ENCODE peak calls at places on chromosomes 12 and 14, in nine cellular contexts. One of them, this sample, is unnamed.

GRCh38 chr12:2068638-2069037 is 15.9 kb downstream of the CACNA1C start:
- DNase-seq in LoVo: no peak
- DNase-seq in NCI-H1105 treated with DMSO at 0.1 percent for 48 hours: no peak
- DNase-seq in stimulated activated CD4-positive, alpha-beta T cell treated with anti-CD3 and anti-CD28 coated beads, Interleukin-15, amount 100 ng/mL, for 1 hour: no peak
- DNase-seq in left colon: no peak
- DNase-seq in stimulated activated CD8-positive, alpha-beta memory T cell treated with anti-CD3 and anti-CD28 coated beads, Interleukin-2, amount 100 ng/mL, for 1 hour: no peak
- DNase-seq in tibial artery: no peak
- DNase-seq in GOT3: no peak
- DNase-seq in tibial nerve: no peak
- DNase-seq in this sample: no peak

GRCh38 chr12:3540387-3541320 is 49.7 kb downstream of the PRMT8 start:
- DNase-seq in tibial artery: no peak
- DNase-seq in stimulated activated CD4-positive, alpha-beta T cell treated with anti-CD3 and anti-CD28 coated beads, Interleukin-15, amount 100 ng/mL, for 1 hour: no peak
- DNase-seq in tibial nerve: no peak
- DNase-seq in LoVo: no peak
- DNase-seq in NCI-H1105 treated with DMSO at 0.1 percent for 48 hours: no peak
- DNase-seq in left colon: no peak
- DNase-seq in GOT3: no peak
- DNase-seq in stimulated activated CD8-positive, alpha-beta memory T cell treated with anti-CD3 and anti-CD28 coated beads, Interleukin-2, amount 100 ng/mL, for 1 hour: no peak
- DNase-seq in this sample: no peak

GRCh38 chr14:54567224-54567633 is 301 bp downstream of the SAMD4A start:
- DNase-seq in stimulated activated CD8-positive, alpha-beta memory T cell treated with anti-CD3 and anti-CD28 coated beads, Interleukin-2, amount 100 ng/mL, for 1 hour: no peak
- DNase-seq in LoVo: no peak
- DNase-seq in tibial artery: peak
- DNase-seq in stimulated activated CD4-positive, alpha-beta T cell treated with anti-CD3 and anti-CD28 coated beads, Interleukin-15, amount 100 ng/mL, for 1 hour: no peak
- DNase-seq in tibial nerve: peak
- DNase-seq in NCI-H1105 treated with DMSO at 0.1 percent for 48 hours: no peak
- DNase-seq in left colon: no peak
- DNase-seq in GOT3: no peak
- DNase-seq in this sample: no peak

GRCh38 chr12:30989754-30990153 is 63.2 kb downstream of the TSPAN11 start:
- DNase-seq in NCI-H1105 treated with DMSO at 0.1 percent for 48 hours: no peak
- DNase-seq in tibial artery: no peak
- DNase-seq in stimulated activated CD8-positive, alpha-beta memory T cell treated with anti-CD3 and anti-CD28 coated beads, Interleukin-2, amount 100 ng/mL, for 1 hour: no peak
- DNase-seq in LoVo: peak
- DNase-seq in tibial nerve: no peak
- DNase-seq in stimulated activated CD4-positive, alpha-beta T cell treated with anti-CD3 and anti-CD28 coated beads, Interleukin-15, amount 100 ng/mL, for 1 hour: no peak
- DNase-seq in GOT3: no peak
- DNase-seq in left colon: peak
- DNase-seq in this sample: no peak

GRCh38 chr14:24117179-24117578 is 2.4 kb upstream of the NRL start:
- DNase-seq in stimulated activated CD4-positive, alpha-beta T cell treated with anti-CD3 and anti-CD28 coated beads, Interleukin-15, amount 100 ng/mL, for 1 hour: no peak
- DNase-seq in NCI-H1105 treated with DMSO at 0.1 percent for 48 hours: no peak
- DNase-seq in GOT3: no peak
- DNase-seq in LoVo: no peak
- DNase-seq in left colon: no peak
- DNase-seq in stimulated activated CD8-positive, alpha-beta memory T cell treated with anti-CD3 and anti-CD28 coated beads, Interleukin-2, amount 100 ng/mL, for 1 hour: no peak
- DNase-seq in tibial nerve: no peak
- DNase-seq in tibial artery: no peak
- DNase-seq in this sample: no peak

GRCh38 chr14:24408764-24409163 is 10.0 kb downstream of the NYNRIN start:
- DNase-seq in NCI-H1105 treated with DMSO at 0.1 percent for 48 hours: no peak
- DNase-seq in GOT3: no peak
- DNase-seq in tibial artery: no peak
- DNase-seq in left colon: no peak
- DNase-seq in tibial nerve: no peak
- DNase-seq in stimulated activated CD4-positive, alpha-beta T cell treated with anti-CD3 and anti-CD28 coated beads, Interleukin-15, amount 100 ng/mL, for 1 hour: no peak
- DNase-seq in stimulated activated CD8-positive, alpha-beta memory T cell treated with anti-CD3 and anti-CD28 coated beads, Interleukin-2, amount 100 ng/mL, for 1 hour: no peak
- DNase-seq in LoVo: no peak
- DNase-seq in this sample: no peak

GRCh38 chr14:64715628-64716412 is 11.6 kb downstream of the PLEKHG3 start:
- DNase-seq in stimulated activated CD4-positive, alpha-beta T cell treated with anti-CD3 and anti-CD28 coated beads, Interleukin-15, amount 100 ng/mL, for 1 hour: no peak
- DNase-seq in GOT3: no peak
- DNase-seq in tibial nerve: no peak
- DNase-seq in NCI-H1105 treated with DMSO at 0.1 percent for 48 hours: no peak
- DNase-seq in stimulated activated CD8-positive, alpha-beta memory T cell treated with anti-CD3 and anti-CD28 coated beads, Interleukin-2, amount 100 ng/mL, for 1 hour: no peak
- DNase-seq in LoVo: no peak
- DNase-seq in tibial artery: peak
- DNase-seq in left colon: peak
- DNase-seq in this sample: no peak

GRCh38 chr12:72072613-72073212 is 134.1 kb downstream of the TPH2 start:
- DNase-seq in GOT3: no peak
- DNase-seq in stimulated activated CD8-positive, alpha-beta memory T cell treated with anti-CD3 and anti-CD28 coated beads, Interleukin-2, amount 100 ng/mL, for 1 hour: no peak
- DNase-seq in stimulated activated CD4-positive, alpha-beta T cell treated with anti-CD3 and anti-CD28 coated beads, Interleukin-15, amount 100 ng/mL, for 1 hour: no peak
- DNase-seq in tibial artery: no peak
- DNase-seq in LoVo: no peak
- DNase-seq in tibial nerve: no peak
- DNase-seq in NCI-H1105 treated with DMSO at 0.1 percent for 48 hours: peak
- DNase-seq in left colon: no peak
- DNase-seq in this sample: no peak

GRCh38 chr14:77200406-77200985 is 18.9 kb downstream of the TMEM63C start:
- DNase-seq in tibial artery: no peak
- DNase-seq in stimulated activated CD4-positive, alpha-beta T cell treated with anti-CD3 and anti-CD28 coated beads, Interleukin-15, amount 100 ng/mL, for 1 hour: no peak
- DNase-seq in LoVo: no peak
- DNase-seq in tibial nerve: no peak
- DNase-seq in NCI-H1105 treated with DMSO at 0.1 percent for 48 hours: no peak
- DNase-seq in stimulated activated CD8-positive, alpha-beta memory T cell treated with anti-CD3 and anti-CD28 coated beads, Interleukin-2, amount 100 ng/mL, for 1 hour: no peak
- DNase-seq in GOT3: no peak
- DNase-seq in left colon: no peak
- DNase-seq in this sample: no peak

GRCh38 chr12:28704477-28705169 is 444.5 kb upstream of the FAR2 start:
- DNase-seq in stimulated activated CD8-positive, alpha-beta memory T cell treated with anti-CD3 and anti-CD28 coated beads, Interleukin-2, amount 100 ng/mL, for 1 hour: no peak
- DNase-seq in LoVo: no peak
- DNase-seq in tibial artery: no peak
- DNase-seq in NCI-H1105 treated with DMSO at 0.1 percent for 48 hours: no peak
- DNase-seq in GOT3: no peak
- DNase-seq in left colon: no peak
- DNase-seq in stimulated activated CD4-positive, alpha-beta T cell treated with anti-CD3 and anti-CD28 coated beads, Interleukin-15, amount 100 ng/mL, for 1 hour: no peak
- DNase-seq in tibial nerve: no peak
- DNase-seq in this sample: no peak

GRCh38 chr12:79618848-79619404 is 71.8 kb downstream of the PAWR start:
- DNase-seq in LoVo: peak
- DNase-seq in GOT3: no peak
- DNase-seq in stimulated activated CD8-positive, alpha-beta memory T cell treated with anti-CD3 and anti-CD28 coated beads, Interleukin-2, amount 100 ng/mL, for 1 hour: no peak
- DNase-seq in left colon: no peak
- DNase-seq in tibial nerve: no peak
- DNase-seq in tibial artery: no peak
- DNase-seq in NCI-H1105 treated with DMSO at 0.1 percent for 48 hours: no peak
- DNase-seq in stimulated activated CD4-positive, alpha-beta T cell treated with anti-CD3 and anti-CD28 coated beads, Interleukin-15, amount 100 ng/mL, for 1 hour: no peak
- DNase-seq in this sample: no peak

GRCh38 chr12:580813-581212 is 82.4 kb downstream of the NINJ2 start:
- DNase-seq in GOT3: no peak
- DNase-seq in NCI-H1105 treated with DMSO at 0.1 percent for 48 hours: no peak
- DNase-seq in tibial artery: no peak
- DNase-seq in LoVo: no peak
- DNase-seq in tibial nerve: no peak
- DNase-seq in stimulated activated CD4-positive, alpha-beta T cell treated with anti-CD3 and anti-CD28 coated beads, Interleukin-15, amount 100 ng/mL, for 1 hour: no peak
- DNase-seq in left colon: no peak
- DNase-seq in stimulated activated CD8-positive, alpha-beta memory T cell treated with anti-CD3 and anti-CD28 coated beads, Interleukin-2, amount 100 ng/mL, for 1 hour: no peak
- DNase-seq in this sample: no peak

GRCh38 chr14:64147126-64147790 is 146.9 kb downstream of the ESR2 start:
- DNase-seq in LoVo: no peak
- DNase-seq in tibial nerve: no peak
- DNase-seq in stimulated activated CD4-positive, alpha-beta T cell treated with anti-CD3 and anti-CD28 coated beads, Interleukin-15, amount 100 ng/mL, for 1 hour: no peak
- DNase-seq in tibial artery: no peak
- DNase-seq in stimulated activated CD8-positive, alpha-beta memory T cell treated with anti-CD3 and anti-CD28 coated beads, Interleukin-2, amount 100 ng/mL, for 1 hour: no peak
- DNase-seq in left colon: no peak
- DNase-seq in NCI-H1105 treated with DMSO at 0.1 percent for 48 hours: no peak
- DNase-seq in GOT3: no peak
- DNase-seq in this sample: no peak

GRCh38 chr12:115387392-115387791 is 703.4 kb upstream of the TBX3 start:
- DNase-seq in stimulated activated CD8-positive, alpha-beta memory T cell treated with anti-CD3 and anti-CD28 coated beads, Interleukin-2, amount 100 ng/mL, for 1 hour: no peak
- DNase-seq in left colon: no peak
- DNase-seq in stimulated activated CD4-positive, alpha-beta T cell treated with anti-CD3 and anti-CD28 coated beads, Interleukin-15, amount 100 ng/mL, for 1 hour: no peak
- DNase-seq in GOT3: no peak
- DNase-seq in tibial nerve: no peak
- DNase-seq in NCI-H1105 treated with DMSO at 0.1 percent for 48 hours: no peak
- DNase-seq in LoVo: no peak
- DNase-seq in tibial artery: no peak
- DNase-seq in this sample: no peak

GRCh38 chr12:95541436-95541835 is 9.8 kb downstream of the USP44 start:
- DNase-seq in GOT3: no peak
- DNase-seq in left colon: no peak
- DNase-seq in NCI-H1105 treated with DMSO at 0.1 percent for 48 hours: no peak
- DNase-seq in stimulated activated CD4-positive, alpha-beta T cell treated with anti-CD3 and anti-CD28 coated beads, Interleukin-15, amount 100 ng/mL, for 1 hour: no peak
- DNase-seq in tibial artery: no peak
- DNase-seq in LoVo: no peak
- DNase-seq in tibial nerve: no peak
- DNase-seq in stimulated activated CD8-positive, alpha-beta memory T cell treated with anti-CD3 and anti-CD28 coated beads, Interleukin-2, amount 100 ng/mL, for 1 hour: no peak
- DNase-seq in this sample: no peak

GRCh38 chr12:118549506-118550109 is 173.3 kb downstream of the SUDS3 start:
- DNase-seq in tibial nerve: no peak
- DNase-seq in GOT3: no peak
- DNase-seq in left colon: no peak
- DNase-seq in LoVo: no peak
- DNase-seq in stimulated activated CD4-positive, alpha-beta T cell treated with anti-CD3 and anti-CD28 coated beads, Interleukin-15, amount 100 ng/mL, for 1 hour: no peak
- DNase-seq in tibial artery: no peak
- DNase-seq in stimulated activated CD8-positive, alpha-beta memory T cell treated with anti-CD3 and anti-CD28 coated beads, Interleukin-2, amount 100 ng/mL, for 1 hour: no peak
- DNase-seq in NCI-H1105 treated with DMSO at 0.1 percent for 48 hours: no peak
- DNase-seq in this sample: no peak

GRCh38 chr14:22597771-22598098 is 365 bp upstream of the ABHD4 start:
- DNase-seq in LoVo: no peak
- DNase-seq in NCI-H1105 treated with DMSO at 0.1 percent for 48 hours: no peak
- DNase-seq in left colon: no peak
- DNase-seq in tibial artery: no peak
- DNase-seq in stimulated activated CD4-positive, alpha-beta T cell treated with anti-CD3 and anti-CD28 coated beads, Interleukin-15, amount 100 ng/mL, for 1 hour: no peak
- DNase-seq in GOT3: no peak
- DNase-seq in tibial nerve: no peak
- DNase-seq in stimulated activated CD8-positive, alpha-beta memory T cell treated with anti-CD3 and anti-CD28 coated beads, Interleukin-2, amount 100 ng/mL, for 1 hour: no peak
- DNase-seq in this sample: no peak

GRCh38 chr14:99779751-99780150 is 13.5 kb upstream of the EML1 start:
- DNase-seq in NCI-H1105 treated with DMSO at 0.1 percent for 48 hours: no peak
- DNase-seq in tibial nerve: no peak
- DNase-seq in GOT3: no peak
- DNase-seq in stimulated activated CD4-positive, alpha-beta T cell treated with anti-CD3 and anti-CD28 coated beads, Interleukin-15, amount 100 ng/mL, for 1 hour: no peak
- DNase-seq in LoVo: no peak
- DNase-seq in tibial artery: no peak
- DNase-seq in stimulated activated CD8-positive, alpha-beta memory T cell treated with anti-CD3 and anti-CD28 coated beads, Interleukin-2, amount 100 ng/mL, for 1 hour: no peak
- DNase-seq in left colon: no peak
- DNase-seq in this sample: no peak

GRCh38 chr14:71471604-71472003 is 460.6 kb upstream of the RGS6 start:
- DNase-seq in left colon: no peak
- DNase-seq in LoVo: no peak
- DNase-seq in stimulated activated CD4-positive, alpha-beta T cell treated with anti-CD3 and anti-CD28 coated beads, Interleukin-15, amount 100 ng/mL, for 1 hour: no peak
- DNase-seq in GOT3: no peak
- DNase-seq in tibial nerve: no peak
- DNase-seq in tibial artery: no peak
- DNase-seq in NCI-H1105 treated with DMSO at 0.1 percent for 48 hours: no peak
- DNase-seq in stimulated activated CD8-positive, alpha-beta memory T cell treated with anti-CD3 and anti-CD28 coated beads, Interleukin-2, amount 100 ng/mL, for 1 hour: no peak
- DNase-seq in this sample: no peak